ENCODE peak calls at places on chromosomes 13 and 19, in six cellular contexts. P is EH; D is GDM1; N is activated naive CD4-positive, alpha-beta T cell treated with anti-CD3 and anti-CD28 coated beads, Interleukin-2, amount 10 ng/mL, durations not matched to agents 7 days and 5 days; F is effector CD8-positive, alpha-beta T cell; I is fibroblast of pulmonary artery. R is an unnamed sample.

GRCh38 chr13:34340534-34340933 is 522.6 kb downstream of the RFC3 start:
- DNase-seq in P (peak; percentile 53), D (no peak), N (no peak), F (no peak), I (peak; percentile 57), R (no peak)

GRCh38 chr19:15330801-15331418 is 1.4 kb downstream of the BRD4 start:
- DNase-seq in P (peak; percentile 95), D (no peak), N (no peak), F (no peak), I (peak; percentile 69), R (no peak)

GRCh38 chr19:48780684-48781391 is 25.5 kb downstream of the FGF21 start:
- DNase-seq in P (peak; percentile 63), D (no peak), N (no peak), F (no peak), I (peak; percentile 67), R (no peak)

GRCh38 chr13:20132052-20132634 is 28.7 kb downstream of the GJA3 start:
- DNase-seq in P (no peak), D (no peak), N (no peak), F (no peak), I (no peak), R (no peak)

GRCh38 chr19:50059045-50059444 is 33.2 kb downstream of the ZNF473 start:
- DNase-seq in P (no peak), D (no peak), N (no peak), F (no peak), I (no peak), R (no peak)

GRCh38 chr19:47124937-47125668 is 5.5 kb upstream of the SAE1 start:
- DNase-seq in P (peak; percentile 78), D (peak; percentile 19), N (no peak), F (no peak), I (peak; percentile 86), R (peak; percentile 73)

GRCh38 chr13:30113983-30114491 is 193.3 kb downstream of the KATNAL1 start:
- DNase-seq in P (no peak), D (no peak), N (no peak), F (no peak), I (no peak), R (no peak)

GRCh38 chr13:45297456-45298205 is 43.4 kb downstream of the TPT1 start:
- DNase-seq in P (no peak), D (no peak), N (peak; percentile 41), F (no peak), I (no peak), R (no peak)

GRCh38 chr13:43339145-43339820 is 315.9 kb downstream of the DNAJC15 start:
- DNase-seq in P (no peak), D (no peak), N (no peak), F (no peak), I (no peak), R (no peak)

GRCh38 chr19:2729943-2730818 is 9.0 kb upstream of the DIRAS1 start:
- DNase-seq in P (no peak), D (no peak), N (no peak), F (no peak), I (no peak), R (no peak)

GRCh38 chr13:80547885-80548284 is 207.0 kb upstream of the SPRY2 start:
- DNase-seq in P (no peak), D (no peak), N (no peak), F (no peak), I (peak; percentile 85), R (no peak)

GRCh38 chr19:30338878-30339623 is 33.1 kb upstream of the ZNF536 start:
- DNase-seq in P (no peak), D (no peak), N (no peak), F (no peak), I (no peak), R (no peak)

GRCh38 chr13:75633285-75633684 is 2.8 kb upstream of the LMO7 start:
- DNase-seq in P (peak; percentile 99), D (no peak), N (no peak), F (no peak), I (peak; percentile 87), R (no peak)

GRCh38 chr19:28601723-28602440 is 611.1 kb downstream of the UQCRFS1 start:
- DNase-seq in P (no peak), D (no peak), N (no peak), F (no peak), I (no peak), R (no peak)

GRCh38 chr13:25659091-25659502 is 287.3 kb downstream of the ATP8A2 start:
- DNase-seq in P (no peak), D (no peak), N (no peak), F (no peak), I (no peak), R (no peak)

GRCh38 chr13:73937420-73937819 is 196.8 kb downstream of the KLF12 start:
- DNase-seq in P (no peak), D (no peak), N (no peak), F (no peak), I (no peak), R (no peak)

GRCh38 chr13:74438911-74439310 is 304.7 kb upstream of the KLF12 start:
- DNase-seq in P (no peak), D (no peak), N (no peak), F (no peak), I (no peak), R (no peak)

GRCh38 chr13:34416833-34417425 is 525.1 kb upstream of the NBEA start:
- DNase-seq in P (peak; percentile 67), D (no peak), N (no peak), F (no peak), I (peak; percentile 80), R (no peak)

GRCh38 chr13:101726681-101727080 is 274.2 kb downstream of the ITGBL1 start:
- DNase-seq in P (no peak), D (no peak), N (no peak), F (no peak), I (no peak), R (no peak)

GRCh38 chr19:14039181-14039580 is 7.6 kb downstream of the IL27RA start:
- DNase-seq in P (no peak), D (no peak), N (no peak), F (no peak), I (no peak), R (no peak)

GRCh38 chr13:72384879-72385278 is 342.6 kb downstream of the MZT1 start:
- DNase-seq in P (peak; percentile 39), D (no peak), N (no peak), F (no peak), I (peak; percentile 71), R (no peak)

GRCh38 chr19:41745761-41746160 is 9.6 kb upstream of the CEACAM6 start:
- DNase-seq in P (no peak), D (no peak), N (no peak), F (no peak), I (no peak), R (no peak)

GRCh38 chr13:111937763-111938375 is 129.1 kb upstream of the SOX1 start:
- DNase-seq in P (no peak), D (no peak), N (no peak), F (no peak), I (no peak), R (no peak)

GRCh38 chr19:10625003-10625761 is at the start of gene SLC44A2:
- DNase-seq in P (peak; percentile 74), D (no peak), N (no peak), F (no peak), I (peak; percentile 55), R (peak; percentile 45)

GRCh38 chr13:109383683-109384082 is 402.7 kb downstream of the IRS2 start:
- DNase-seq in P (peak; percentile 88), D (no peak), N (no peak), F (no peak), I (peak; percentile 61), R (no peak)

GRCh38 chr13:57630661-57631606 is 610 bp upstream of the PCDH17 start:
- DNase-seq in P (no peak), D (no peak), N (no peak), F (no peak), I (no peak), R (no peak)

GRCh38 chr13:23558675-23559536 is 11.3 kb upstream of the TNFRSF19 start:
- DNase-seq in P (peak; percentile 87), D (peak; percentile 43), N (no peak), F (no peak), I (peak; percentile 98), R (peak; percentile 31)

GRCh38 chr13:68009546-68009945 is 779.4 kb upstream of the PCDH9 start:
- DNase-seq in P (no peak), D (no peak), N (no peak), F (no peak), I (no peak), R (no peak)

GRCh38 chr19:53246498-53246897 is 8.2 kb downstream of the ZNF677 start:
- DNase-seq in P (no peak), D (no peak), N (no peak), F (no peak), I (no peak), R (no peak)

GRCh38 chr13:40488869-40489391 is 177.5 kb downstream of the FOXO1 start:
- DNase-seq in P (no peak), D (no peak), N (no peak), F (peak; percentile 11), I (no peak), R (no peak)

GRCh38 chr19:1264801-1265610 is 4.1 kb upstream of the CIRBP start:
- DNase-seq in P (peak; percentile 95), D (no peak), N (no peak), F (no peak), I (peak; percentile 85), R (no peak)

GRCh38 chr19:48218964-48219363 is 36.7 kb downstream of the CARD8 start:
- DNase-seq in P (peak; percentile 15), D (no peak), N (no peak), F (no peak), I (peak; percentile 74), R (no peak)

GRCh38 chr13:34037636-34038325 is 219.8 kb downstream of the RFC3 start:
- DNase-seq in P (peak; percentile 32), D (no peak), N (no peak), F (no peak), I (no peak), R (no peak)